ENCODE peak calls at places on chromosome 6, in seven cellular contexts. One of them, this sample, is unnamed.

GRCh38 chr6:112010328-112010727 is 43.6 kb upstream of the CCN6 start:
- DNase-seq in epithelial cell of proximal tubule: no peak
- DNase-seq in GM12865: no peak
- DNase-seq in CD8-positive, alpha-beta T cell: peak
- DNase-seq in Peyer's patch: no peak
- DNase-seq in tibial artery: no peak
- DNase-seq in naive thymus-derived CD4-positive, alpha-beta T cell: peak
- DNase-seq in this sample: no peak

GRCh38 chr6:34305982-34306702 is 57.3 kb upstream of the SMIM29 start:
- DNase-seq in epithelial cell of proximal tubule: no peak
- DNase-seq in GM12865: no peak
- DNase-seq in CD8-positive, alpha-beta T cell: no peak
- DNase-seq in Peyer's patch: no peak
- DNase-seq in tibial artery: no peak
- DNase-seq in naive thymus-derived CD4-positive, alpha-beta T cell: no peak
- DNase-seq in this sample: no peak

GRCh38 chr6:111551521-111552231 is 54.0 kb downstream of the TRAF3IP2 start:
- DNase-seq in epithelial cell of proximal tubule: no peak
- DNase-seq in GM12865: no peak
- DNase-seq in CD8-positive, alpha-beta T cell: no peak
- DNase-seq in Peyer's patch: no peak
- DNase-seq in tibial artery: no peak
- DNase-seq in naive thymus-derived CD4-positive, alpha-beta T cell: no peak
- DNase-seq in this sample: no peak

GRCh38 chr6:116373300-116373699 is 2.6 kb downstream of the DSE start:
- DNase-seq in epithelial cell of proximal tubule: no peak
- DNase-seq in GM12865: no peak
- DNase-seq in CD8-positive, alpha-beta T cell: no peak
- DNase-seq in Peyer's patch: no peak
- DNase-seq in tibial artery: no peak
- DNase-seq in naive thymus-derived CD4-positive, alpha-beta T cell: no peak
- DNase-seq in this sample: no peak

GRCh38 chr6:47414517-47415167 is 62.9 kb upstream of the CD2AP start:
- DNase-seq in epithelial cell of proximal tubule: no peak
- DNase-seq in GM12865: peak
- DNase-seq in CD8-positive, alpha-beta T cell: no peak
- DNase-seq in Peyer's patch: no peak
- DNase-seq in tibial artery: no peak
- DNase-seq in naive thymus-derived CD4-positive, alpha-beta T cell: peak
- DNase-seq in this sample: peak

GRCh38 chr6:55943329-55943728 is 67.9 kb upstream of the BMP5 start:
- DNase-seq in epithelial cell of proximal tubule: peak
- DNase-seq in GM12865: no peak
- DNase-seq in CD8-positive, alpha-beta T cell: no peak
- DNase-seq in Peyer's patch: no peak
- DNase-seq in tibial artery: no peak
- DNase-seq in naive thymus-derived CD4-positive, alpha-beta T cell: no peak
- DNase-seq in this sample: no peak

GRCh38 chr6:36095497-36096391 is 34.6 kb upstream of the MAPK13 start:
- DNase-seq in epithelial cell of proximal tubule: no peak
- DNase-seq in GM12865: no peak
- DNase-seq in CD8-positive, alpha-beta T cell: no peak
- DNase-seq in Peyer's patch: no peak
- DNase-seq in tibial artery: no peak
- DNase-seq in naive thymus-derived CD4-positive, alpha-beta T cell: no peak
- DNase-seq in this sample: no peak

GRCh38 chr6:154683756-154684523 is 49.3 kb upstream of the SCAF8 start:
- DNase-seq in epithelial cell of proximal tubule: no peak
- DNase-seq in GM12865: peak
- DNase-seq in CD8-positive, alpha-beta T cell: no peak
- DNase-seq in Peyer's patch: no peak
- DNase-seq in tibial artery: no peak
- DNase-seq in naive thymus-derived CD4-positive, alpha-beta T cell: no peak
- DNase-seq in this sample: peak

GRCh38 chr6:37731888-37732287 is 34.2 kb upstream of the MDGA1 start:
- DNase-seq in epithelial cell of proximal tubule: no peak
- DNase-seq in GM12865: peak
- DNase-seq in CD8-positive, alpha-beta T cell: peak
- DNase-seq in Peyer's patch: peak
- DNase-seq in tibial artery: no peak
- DNase-seq in naive thymus-derived CD4-positive, alpha-beta T cell: peak
- DNase-seq in this sample: peak

GRCh38 chr6:3997144-3997770 is 81.7 kb downstream of the FAM217A start:
- DNase-seq in epithelial cell of proximal tubule: no peak
- DNase-seq in GM12865: no peak
- DNase-seq in CD8-positive, alpha-beta T cell: no peak
- DNase-seq in Peyer's patch: no peak
- DNase-seq in tibial artery: no peak
- DNase-seq in naive thymus-derived CD4-positive, alpha-beta T cell: no peak
- DNase-seq in this sample: no peak

GRCh38 chr6:88349511-88349910 is 183.4 kb upstream of the CNR1 start:
- DNase-seq in epithelial cell of proximal tubule: no peak
- DNase-seq in GM12865: no peak
- DNase-seq in CD8-positive, alpha-beta T cell: no peak
- DNase-seq in Peyer's patch: no peak
- DNase-seq in tibial artery: no peak
- DNase-seq in naive thymus-derived CD4-positive, alpha-beta T cell: no peak
- DNase-seq in this sample: no peak

GRCh38 chr6:100493206-100493888 is 28.6 kb upstream of the SIM1 start:
- DNase-seq in epithelial cell of proximal tubule: peak
- DNase-seq in GM12865: no peak
- DNase-seq in CD8-positive, alpha-beta T cell: no peak
- DNase-seq in Peyer's patch: no peak
- DNase-seq in tibial artery: no peak
- DNase-seq in naive thymus-derived CD4-positive, alpha-beta T cell: no peak
- DNase-seq in this sample: no peak

GRCh38 chr6:170529839-170530520 is 23.1 kb downstream of the PSMB1 start:
- DNase-seq in epithelial cell of proximal tubule: no peak
- DNase-seq in GM12865: peak
- DNase-seq in CD8-positive, alpha-beta T cell: peak
- DNase-seq in Peyer's patch: peak
- DNase-seq in tibial artery: peak
- DNase-seq in naive thymus-derived CD4-positive, alpha-beta T cell: peak
- DNase-seq in this sample: peak

GRCh38 chr6:130708338-130708737 is 118.9 kb upstream of the SMLR1 start:
- DNase-seq in epithelial cell of proximal tubule: no peak
- DNase-seq in GM12865: no peak
- DNase-seq in CD8-positive, alpha-beta T cell: no peak
- DNase-seq in Peyer's patch: no peak
- DNase-seq in tibial artery: no peak
- DNase-seq in naive thymus-derived CD4-positive, alpha-beta T cell: no peak
- DNase-seq in this sample: no peak

GRCh38 chr6:22727709-22728108 is 158.3 kb downstream of the HDGFL1 start:
- DNase-seq in epithelial cell of proximal tubule: no peak
- DNase-seq in GM12865: peak
- DNase-seq in CD8-positive, alpha-beta T cell: no peak
- DNase-seq in Peyer's patch: no peak
- DNase-seq in tibial artery: no peak
- DNase-seq in naive thymus-derived CD4-positive, alpha-beta T cell: no peak
- DNase-seq in this sample: no peak

GRCh38 chr6:106141441-106142237 is 55.5 kb downstream of the PRDM1 start:
- DNase-seq in epithelial cell of proximal tubule: no peak
- DNase-seq in GM12865: peak
- DNase-seq in CD8-positive, alpha-beta T cell: peak
- DNase-seq in Peyer's patch: peak
- DNase-seq in tibial artery: no peak
- DNase-seq in naive thymus-derived CD4-positive, alpha-beta T cell: peak
- DNase-seq in this sample: peak

GRCh38 chr6:170292111-170292777 is 1.4 kb upstream of the DLL1 start:
- DNase-seq in epithelial cell of proximal tubule: no peak
- DNase-seq in GM12865: no peak
- DNase-seq in CD8-positive, alpha-beta T cell: no peak
- DNase-seq in Peyer's patch: no peak
- DNase-seq in tibial artery: no peak
- DNase-seq in naive thymus-derived CD4-positive, alpha-beta T cell: no peak
- DNase-seq in this sample: no peak

GRCh38 chr6:85186546-85187170 is 263.2 kb upstream of the NT5E start:
- DNase-seq in epithelial cell of proximal tubule: peak
- DNase-seq in GM12865: no peak
- DNase-seq in CD8-positive, alpha-beta T cell: no peak
- DNase-seq in Peyer's patch: no peak
- DNase-seq in tibial artery: no peak
- DNase-seq in naive thymus-derived CD4-positive, alpha-beta T cell: no peak
- DNase-seq in this sample: no peak

GRCh38 chr6:2305951-2306350 is 60.5 kb upstream of the GMDS start:
- DNase-seq in epithelial cell of proximal tubule: no peak
- DNase-seq in GM12865: no peak
- DNase-seq in CD8-positive, alpha-beta T cell: no peak
- DNase-seq in Peyer's patch: no peak
- DNase-seq in tibial artery: no peak
- DNase-seq in naive thymus-derived CD4-positive, alpha-beta T cell: no peak
- DNase-seq in this sample: no peak

GRCh38 chr6:143536461-143536865 is 24.9 kb upstream of the FUCA2 start:
- DNase-seq in epithelial cell of proximal tubule: no peak
- DNase-seq in GM12865: peak
- DNase-seq in CD8-positive, alpha-beta T cell: peak
- DNase-seq in Peyer's patch: peak
- DNase-seq in tibial artery: peak
- DNase-seq in naive thymus-derived CD4-positive, alpha-beta T cell: peak
- DNase-seq in this sample: peak

GRCh38 chr6:53906842-53907241 is 112.0 kb downstream of the LRRC1 start:
- DNase-seq in epithelial cell of proximal tubule: peak
- DNase-seq in GM12865: no peak
- DNase-seq in CD8-positive, alpha-beta T cell: no peak
- DNase-seq in Peyer's patch: no peak
- DNase-seq in tibial artery: peak
- DNase-seq in naive thymus-derived CD4-positive, alpha-beta T cell: no peak
- DNase-seq in this sample: no peak

GRCh38 chr6:158559895-158560786 is at the start of gene TMEM181:
- DNase-seq in epithelial cell of proximal tubule: no peak
- DNase-seq in GM12865: peak
- DNase-seq in CD8-positive, alpha-beta T cell: peak
- DNase-seq in Peyer's patch: peak
- DNase-seq in tibial artery: peak
- DNase-seq in naive thymus-derived CD4-positive, alpha-beta T cell: peak
- DNase-seq in this sample: peak

GRCh38 chr6:36358235-36358915 is 21.7 kb upstream of the BNIP5 start:
- DNase-seq in epithelial cell of proximal tubule: peak
- DNase-seq in GM12865: peak
- DNase-seq in CD8-positive, alpha-beta T cell: no peak
- DNase-seq in Peyer's patch: no peak
- DNase-seq in tibial artery: no peak
- DNase-seq in naive thymus-derived CD4-positive, alpha-beta T cell: no peak
- DNase-seq in this sample: no peak

GRCh38 chr6:55399331-55399730 is 72.1 kb downstream of the GFRAL start:
- DNase-seq in epithelial cell of proximal tubule: no peak
- DNase-seq in GM12865: no peak
- DNase-seq in CD8-positive, alpha-beta T cell: no peak
- DNase-seq in Peyer's patch: no peak
- DNase-seq in tibial artery: no peak
- DNase-seq in naive thymus-derived CD4-positive, alpha-beta T cell: no peak
- DNase-seq in this sample: no peak

GRCh38 chr6:143691900-143692572 is 14.3 kb downstream of the PHACTR2 start:
- DNase-seq in epithelial cell of proximal tubule: no peak
- DNase-seq in GM12865: no peak
- DNase-seq in CD8-positive, alpha-beta T cell: no peak
- DNase-seq in Peyer's patch: no peak
- DNase-seq in tibial artery: no peak
- DNase-seq in naive thymus-derived CD4-positive, alpha-beta T cell: no peak
- DNase-seq in this sample: no peak

DNA sequence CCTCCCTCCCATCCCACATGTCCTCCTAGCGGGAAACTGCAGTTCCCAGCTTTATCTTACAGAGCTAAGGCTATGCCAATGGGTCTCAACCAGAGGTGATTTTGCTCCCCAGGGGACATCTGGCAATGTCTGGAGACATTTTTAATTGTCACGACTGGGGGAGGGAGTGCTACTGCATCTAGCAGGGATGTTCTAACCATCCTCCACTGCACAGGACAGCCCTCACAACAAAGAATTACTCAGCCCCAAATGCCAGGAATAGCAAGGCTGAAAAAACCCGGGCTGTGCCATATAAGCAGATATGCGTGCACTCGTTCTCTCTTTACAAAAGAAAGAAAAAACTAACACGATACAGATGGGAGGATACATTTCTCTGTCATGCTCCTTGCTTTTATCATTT is 8.5 kb downstream of the MRPS18A start:
- DNase-seq in epithelial cell of proximal tubule: no peak
- DNase-seq in GM12865: no peak
- DNase-seq in CD8-positive, alpha-beta T cell: no peak
- DNase-seq in Peyer's patch: no peak
- DNase-seq in tibial artery: no peak
- DNase-seq in naive thymus-derived CD4-positive, alpha-beta T cell: no peak
- DNase-seq in this sample: no peak
- H3K4me3 ChIP-seq in epithelial cell of proximal tubule: no peak
- H3K4me3 ChIP-seq in GM12865: no peak
- H3K4me3 ChIP-seq in CD8-positive, alpha-beta T cell: no peak
- H3K4me3 ChIP-seq in Peyer's patch: no peak
- H3K4me3 ChIP-seq in tibial artery: no peak
- H3K4me3 ChIP-seq in naive thymus-derived CD4-positive, alpha-beta T cell: no peak
- H3K4me3 ChIP-seq in this sample: no peak

GRCh38 chr6:28648878-28649375 is 123.2 kb downstream of the GPX5 start:
- DNase-seq in epithelial cell of proximal tubule: no peak
- DNase-seq in GM12865: no peak
- DNase-seq in CD8-positive, alpha-beta T cell: no peak
- DNase-seq in Peyer's patch: no peak
- DNase-seq in tibial artery: no peak
- DNase-seq in naive thymus-derived CD4-positive, alpha-beta T cell: no peak
- DNase-seq in this sample: peak

GRCh38 chr6:28646650-28647049 is 121.0 kb downstream of the GPX5 start:
- DNase-seq in epithelial cell of proximal tubule: no peak
- DNase-seq in GM12865: no peak
- DNase-seq in CD8-positive, alpha-beta T cell: no peak
- DNase-seq in Peyer's patch: no peak
- DNase-seq in tibial artery: no peak
- DNase-seq in naive thymus-derived CD4-positive, alpha-beta T cell: no peak
- DNase-seq in this sample: no peak

GRCh38 chr6:28638915-28639314 is 113.2 kb downstream of the GPX5 start:
- DNase-seq in epithelial cell of proximal tubule: no peak
- DNase-seq in GM12865: no peak
- DNase-seq in CD8-positive, alpha-beta T cell: no peak
- DNase-seq in Peyer's patch: no peak
- DNase-seq in tibial artery: no peak
- DNase-seq in naive thymus-derived CD4-positive, alpha-beta T cell: no peak
- DNase-seq in this sample: no peak

GRCh38 chr6:28648035-28648877 is 122.6 kb downstream of the GPX5 start:
- DNase-seq in epithelial cell of proximal tubule: no peak
- DNase-seq in GM12865: peak
- DNase-seq in CD8-positive, alpha-beta T cell: no peak
- DNase-seq in Peyer's patch: no peak
- DNase-seq in tibial artery: no peak
- DNase-seq in naive thymus-derived CD4-positive, alpha-beta T cell: peak
- DNase-seq in this sample: peak

GRCh38 chr6:28643017-28643740 is 117.5 kb downstream of the GPX5 start:
- DNase-seq in epithelial cell of proximal tubule: no peak
- DNase-seq in GM12865: peak
- DNase-seq in CD8-positive, alpha-beta T cell: no peak
- DNase-seq in Peyer's patch: no peak
- DNase-seq in tibial artery: no peak
- DNase-seq in naive thymus-derived CD4-positive, alpha-beta T cell: no peak
- DNase-seq in this sample: no peak
- H3K4me3 ChIP-seq in epithelial cell of proximal tubule: no peak
- H3K4me3 ChIP-seq in GM12865: no peak
- H3K4me3 ChIP-seq in CD8-positive, alpha-beta T cell: no peak
- H3K4me3 ChIP-seq in Peyer's patch: no peak
- H3K4me3 ChIP-seq in tibial artery: no peak
- H3K4me3 ChIP-seq in naive thymus-derived CD4-positive, alpha-beta T cell: no peak
- H3K4me3 ChIP-seq in this sample: no peak

GRCh38 chr6:46220351-46221220 is 49.8 kb upstream of the ENPP5 start:
- DNase-seq in epithelial cell of proximal tubule: no peak
- DNase-seq in GM12865: peak
- DNase-seq in CD8-positive, alpha-beta T cell: no peak
- DNase-seq in Peyer's patch: peak
- DNase-seq in tibial artery: no peak
- DNase-seq in naive thymus-derived CD4-positive, alpha-beta T cell: no peak
- DNase-seq in this sample: peak
- H3K4me3 ChIP-seq in epithelial cell of proximal tubule: no peak
- H3K4me3 ChIP-seq in GM12865: no peak
- H3K4me3 ChIP-seq in CD8-positive, alpha-beta T cell: no peak
- H3K4me3 ChIP-seq in Peyer's patch: no peak
- H3K4me3 ChIP-seq in tibial artery: no peak
- H3K4me3 ChIP-seq in naive thymus-derived CD4-positive, alpha-beta T cell: no peak
- H3K4me3 ChIP-seq in this sample: no peak

GRCh38 chr6:25882066-25882496 is 8.0 kb upstream of the SLC17A3 start:
- DNase-seq in epithelial cell of proximal tubule: no peak
- DNase-seq in GM12865: no peak
- DNase-seq in CD8-positive, alpha-beta T cell: peak
- DNase-seq in Peyer's patch: peak
- DNase-seq in tibial artery: no peak
- DNase-seq in naive thymus-derived CD4-positive, alpha-beta T cell: no peak
- DNase-seq in this sample: no peak
- H3K4me3 ChIP-seq in epithelial cell of proximal tubule: no peak
- H3K4me3 ChIP-seq in GM12865: no peak
- H3K4me3 ChIP-seq in CD8-positive, alpha-beta T cell: peak
- H3K4me3 ChIP-seq in Peyer's patch: peak
- H3K4me3 ChIP-seq in tibial artery: no peak
- H3K4me3 ChIP-seq in naive thymus-derived CD4-positive, alpha-beta T cell: peak
- H3K4me3 ChIP-seq in this sample: no peak

This sample was measured in OCI-LY7.